ENCODE peak calls at places on chromosomes 12 and 14, in eight cellular contexts. O, D, F, Y, I, S, E and T are unnamed samples. For H3K4me1 and H3K9me3, the result is how much of the 10 kb centered on the place peaks cover.

GRCh38 chr12:111322336-111323250 is 46.3 kb downstream of the PHETA1 start:
- DNase-seq in O (no peak), D (no peak), F (no peak), Y (no peak), I (no peak), S (no peak), E (no peak), T (no peak)

GRCh38 chr14:105709281-105710118 is 183.1 kb downstream of the TMEM121 start:
- DNase-seq in O (no peak), D (no peak), F (no peak), Y (no peak), I (no peak), S (peak), E (peak), T (no peak)

GRCh38 chr14:47227051-47227600 is 448.3 kb downstream of the MDGA2 start:
- DNase-seq in O (no peak), D (no peak), F (no peak), Y (no peak), I (no peak), S (no peak), E (no peak), T (no peak)

GRCh38 chr12:58414398-58414871 is 473.1 kb downstream of the ATP23 start:
- DNase-seq in O (no peak), D (no peak), F (no peak), Y (no peak), I (no peak), S (no peak), E (no peak), T (no peak)

GRCh38 chr12:66548338-66549049 is 130.4 kb downstream of the GRIP1 start:
- DNase-seq in O (no peak), D (no peak), F (no peak), Y (no peak), I (no peak), S (no peak), E (no peak), T (no peak)

GRCh38 chr14:103690332-103690731 is 24.9 kb downstream of the XRCC3 start:
- DNase-seq in O (no peak), D (no peak), F (no peak), Y (no peak), I (no peak), S (no peak), E (no peak), T (no peak)

GRCh38 chr14:104462651-104463630 is 116.6 kb upstream of the C14orf180 start:
- DNase-seq in O (no peak), D (no peak), F (no peak), Y (no peak), I (no peak), S (no peak), E (no peak), T (no peak)

GRCh38 chr12:68403296-68403695 is 71.1 kb upstream of the MDM1 start:
- DNase-seq in O (no peak), D (no peak), F (no peak), Y (no peak), I (no peak), S (no peak), E (no peak), T (no peak)

GRCh38 chr12:131177599-131177998 is 223.9 kb downstream of the ADGRD1 start:
- DNase-seq in O (no peak), D (no peak), F (no peak), Y (no peak), I (no peak), S (no peak), E (no peak), T (no peak)

GRCh38 chr12:90978117-90978770 is 23.3 kb upstream of the CCER1 start:
- DNase-seq in O (no peak), D (no peak), F (peak), Y (no peak), I (no peak), S (no peak), E (no peak), T (peak)

GRCh38 chr14:99361596-99362220 is 89.7 kb upstream of the BCL11B start:
- DNase-seq in O (no peak), D (no peak), F (no peak), Y (no peak), I (no peak), S (no peak), E (no peak), T (no peak)

GRCh38 chr12:96434107-96434506 is 33.9 kb upstream of the CDK17 start:
- DNase-seq in O (no peak), D (no peak), F (peak), Y (peak), I (no peak), S (no peak), E (peak), T (peak)

GRCh38 chr12:113190761-113191160 is 5.2 kb downstream of the RITA1 start:
- DNase-seq in O (no peak), D (no peak), F (peak), Y (no peak), I (no peak), S (no peak), E (no peak), T (peak)

GRCh38 chr14:49972840-49973239 is 80.0 kb downstream of the ARF6 start:
- DNase-seq in O (peak), D (peak), F (peak), Y (peak), I (no peak), S (no peak), E (peak), T (peak)

GRCh38 chr12:93657076-93657475 is 20.1 kb upstream of the CRADD start:
- DNase-seq in O (no peak), D (no peak), F (no peak), Y (no peak), I (no peak), S (no peak), E (no peak), T (peak)

GRCh38 chr12:57539134-57539768 is 7.7 kb downstream of the DCTN2 start:
- DNase-seq in O (no peak), D (no peak), F (no peak), Y (no peak), I (no peak), S (no peak), E (no peak), T (no peak)

GRCh38 chr12:55982319-55982936 is 8.6 kb downstream of the RAB5B start:
- DNase-seq in O (no peak), D (no peak), F (no peak), Y (no peak), I (no peak), S (no peak), E (no peak), T (no peak)

GRCh38 chr12:95286713-95287112 is 69.1 kb downstream of the VEZT start:
- DNase-seq in O (no peak), D (no peak), F (no peak), Y (no peak), I (no peak), S (no peak), E (no peak), T (no peak)

GRCh38 chr12:128737292-128737966 is 86.3 kb downstream of the SLC15A4 start:
- DNase-seq in O (no peak), D (no peak), F (no peak), Y (no peak), I (no peak), S (no peak), E (no peak), T (no peak)

GRCh38 chr12:121326996-121327674 is 25.1 kb downstream of the ANAPC5 start:
- DNase-seq in O (no peak), D (no peak), F (no peak), Y (no peak), I (no peak), S (no peak), E (no peak), T (no peak)

GRCh38 chr12:34400423-34400881 is 378.2 kb downstream of the ALG10 start:
- DNase-seq in O (peak), D (peak), F (no peak), Y (no peak), I (no peak), S (peak), E (peak), T (no peak)

GRCh38 chr12:22032732-22033131 is 13.3 kb upstream of the CMAS start:
- DNase-seq in O (no peak), D (no peak), F (no peak), Y (no peak), I (no peak), S (no peak), E (no peak), T (no peak)

GRCh38 chr12:83365317-83365716 is 678.6 kb downstream of the TMTC2 start:
- DNase-seq in O (no peak), D (no peak), F (no peak), Y (no peak), I (no peak), S (no peak), E (no peak), T (no peak)

GRCh38 chr12:110102255-110102654 is 21.9 kb upstream of the IFT81 start:
- DNase-seq in O (no peak), D (peak), F (peak), Y (no peak), I (no peak), S (no peak), E (no peak), T (peak)

GRCh38 chr12:69151254-69151751 is 88.1 kb upstream of the CPSF6 start:
- DNase-seq in O (no peak), D (no peak), F (peak), Y (no peak), I (no peak), S (no peak), E (peak), T (peak)

GRCh38 chr14:104315169-104315568 is 176.8 kb downstream of the KIF26A start:
- DNase-seq in O (peak), D (no peak), F (no peak), Y (no peak), I (no peak), S (no peak), E (no peak), T (no peak)

GRCh38 chr12:49930515-49931288 is 19.8 kb upstream of the AQP2 start:
- DNase-seq in O (no peak), D (no peak), F (no peak), Y (no peak), I (no peak), S (no peak), E (no peak), T (peak)

GRCh38 chr12:50572275-50572674 is 67.5 kb downstream of the DIP2B start:
- DNase-seq in O (no peak), D (no peak), F (peak), Y (no peak), I (no peak), S (no peak), E (no peak), T (peak)

GRCh38 chr12:69610126-69610525 is 581 bp downstream of the LRRC10 start:
- DNase-seq in O (no peak), D (no peak), F (no peak), Y (no peak), I (no peak), S (no peak), E (no peak), T (no peak)

GRCh38 chr14:53452005-53452678 is 299.0 kb upstream of the DDHD1 start:
- DNase-seq in O (no peak), D (no peak), F (peak), Y (no peak), I (no peak), S (no peak), E (peak), T (no peak)

GRCh38 chr14:87260460-87260859 is 732.5 kb downstream of the GALC start:
- DNase-seq in O (no peak), D (no peak), F (no peak), Y (no peak), I (no peak), S (no peak), E (no peak), T (no peak)

GRCh38 chr12:42084522-42084921 is 60.2 kb downstream of the GXYLT1 start:
- DNase-seq in O (no peak), D (no peak), F (no peak), Y (no peak), I (no peak), S (no peak), E (no peak), T (peak)

GRCh38 chr14:57747036-57747435 is 118.9 kb downstream of the SLC35F4 start:
- DNase-seq in O (peak), D (no peak), F (peak), Y (no peak), I (no peak), S (no peak), E (peak), T (no peak)

GRCh38 chr12:16939871-16940306 is 333.9 kb upstream of the LMO3 start:
- DNase-seq in O (peak), D (no peak), F (peak), Y (no peak), I (no peak), S (no peak), E (peak), T (peak)

GRCh38 chr12:1855241-1855640 is 34.9 kb downstream of the LRTM2 start:
- DNase-seq in O (no peak), D (no peak), F (peak), Y (no peak), I (no peak), S (no peak), E (no peak), T (peak)

GRCh38 chr14:96797943-96798349 is 764 bp downstream of the VRK1 start:
- DNase-seq in O (no peak), D (peak), F (no peak), Y (no peak), I (no peak), S (no peak), E (no peak), T (peak)

GRCh38 chr12:31522607-31523006 is 68.3 kb downstream of the DENND5B start:
- DNase-seq in O (no peak), D (no peak), F (peak), Y (no peak), I (no peak), S (no peak), E (no peak), T (no peak)

GRCh38 chr12:31526158-31526546 is 64.8 kb downstream of the DENND5B start:
- DNase-seq in O (no peak), D (no peak), F (no peak), Y (no peak), I (no peak), S (no peak), E (no peak), T (no peak)

GRCh38 chr12:31523306-31523705 is 67.6 kb downstream of the DENND5B start:
- DNase-seq in O (no peak), D (no peak), F (no peak), Y (no peak), I (no peak), S (no peak), E (no peak), T (no peak)

GRCh38 chr12:31524791-31525495 is 66.0 kb downstream of the DENND5B start:
- DNase-seq in O (no peak), D (no peak), F (no peak), Y (no peak), I (no peak), S (no peak), E (no peak), T (no peak)

GRCh38 chr12:31525496-31526157 is 65.3 kb downstream of the DENND5B start:
- DNase-seq in O (no peak), D (no peak), F (no peak), Y (no peak), I (no peak), S (no peak), E (no peak), T (no peak)
- H3K4me3 ChIP-seq in O (no peak), D (no peak), F (no peak), Y (no peak), I (no peak), S (no peak), E (no peak), T (no peak)

GRCh38 chr12:63967358-63967757 is 122.9 kb downstream of the SRGAP1 start:
- DNase-seq in O (no peak), D (no peak), F (no peak), Y (no peak), I (no peak), S (no peak), E (no peak), T (peak)

GRCh38 chr12:63964301-63964700 is 119.8 kb downstream of the SRGAP1 start:
- DNase-seq in O (no peak), D (no peak), F (no peak), Y (no peak), I (no peak), S (no peak), E (no peak), T (no peak)

GRCh38 chr12:63967781-63968180 is 123.3 kb downstream of the SRGAP1 start:
- DNase-seq in O (no peak), D (no peak), F (no peak), Y (no peak), I (no peak), S (no peak), E (no peak), T (no peak)

GRCh38 chr12:63966603-63966975 is 122.1 kb downstream of the SRGAP1 start:
- DNase-seq in O (no peak), D (no peak), F (no peak), Y (no peak), I (no peak), S (no peak), E (no peak), T (no peak)

GRCh38 chr12:63965936-63966602 is 121.6 kb downstream of the SRGAP1 start:
- DNase-seq in O (no peak), D (no peak), F (no peak), Y (no peak), I (no peak), S (no peak), E (no peak), T (no peak)
- H3K4me1 ChIP-seq in O (under half), D (under half), F (under half), Y (under half), I (under half), S (under half), E (under half), T (half or more)

GRCh38 chr14:98174031-98174430 is 1098.0 kb downstream of the BCL11B start:
- DNase-seq in O (no peak), D (no peak), F (no peak), Y (no peak), I (no peak), S (no peak), E (no peak), T (no peak)

GRCh38 chr14:98177551-98177950 is 1094.4 kb downstream of the BCL11B start:
- DNase-seq in O (no peak), D (no peak), F (no peak), Y (no peak), I (no peak), S (no peak), E (no peak), T (no peak)

GRCh38 chr14:98175881-98176280 is 1096.1 kb downstream of the BCL11B start:
- DNase-seq in O (no peak), D (no peak), F (no peak), Y (no peak), I (no peak), S (no peak), E (no peak), T (no peak)

GRCh38 chr14:98176910-98177309 is 1095.1 kb downstream of the BCL11B start:
- DNase-seq in O (no peak), D (no peak), F (no peak), Y (no peak), I (no peak), S (no peak), E (no peak), T (no peak)

DNA sequence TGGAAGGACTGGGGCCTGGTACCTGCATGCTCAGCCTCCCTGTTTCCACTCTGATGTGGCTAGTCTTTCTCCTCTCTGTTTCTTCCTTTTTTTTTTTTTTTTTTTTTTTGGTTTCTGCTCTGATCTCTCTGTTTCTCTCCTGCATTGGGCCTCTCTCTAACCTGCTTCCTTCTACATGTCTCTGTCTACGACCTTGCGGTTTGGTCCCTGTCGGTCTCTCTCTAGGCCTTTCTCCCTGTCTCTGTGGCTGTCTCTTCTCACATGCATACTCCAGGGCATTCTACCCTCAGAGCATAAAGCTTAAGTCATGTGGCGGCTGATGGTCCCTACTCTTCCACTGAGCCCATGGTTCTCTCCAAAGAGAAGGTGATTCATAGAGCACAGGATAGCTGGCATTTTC is 1096.6 kb downstream of the BCL11B start:
- DNase-seq in O (no peak), D (no peak), F (peak), Y (no peak), I (no peak), S (no peak), E (no peak), T (no peak)
- H3K9me3 ChIP-seq in O (under half), D (under half), F (under half), Y (under half), I (under half), S (under half), E (under half), T (under half)

GRCh38 chr12:133120385-133121191 is 9.5 kb downstream of the ZNF891 start:
- DNase-seq in O (no peak), D (no peak), F (no peak), Y (no peak), I (no peak), S (no peak), E (no peak), T (no peak)
- H3K4me3 ChIP-seq in O (no peak), D (no peak), F (no peak), Y (peak), I (peak), S (no peak), E (no peak), T (peak)

GRCh38 chr12:12624479-12625120 is 12.9 kb downstream of the CREBL2 start:
- DNase-seq in O (no peak), D (no peak), F (peak), Y (no peak), I (no peak), S (no peak), E (no peak), T (no peak)

GRCh38 chr12:12616512-12617275 is 5.0 kb downstream of the CREBL2 start:
- DNase-seq in O (no peak), D (no peak), F (no peak), Y (no peak), I (no peak), S (no peak), E (no peak), T (no peak)

GRCh38 chr12:12626471-12626870 is 14.8 kb downstream of the CREBL2 start:
- DNase-seq in O (no peak), D (no peak), F (no peak), Y (no peak), I (no peak), S (no peak), E (no peak), T (peak)

GRCh38 chr12:12622418-12622817 is 10.7 kb downstream of the CREBL2 start:
- DNase-seq in O (no peak), D (no peak), F (no peak), Y (peak), I (no peak), S (no peak), E (no peak), T (no peak)

GRCh38 chr12:12620730-12621315 is 9.1 kb downstream of the CREBL2 start:
- DNase-seq in O (no peak), D (no peak), F (no peak), Y (no peak), I (no peak), S (no peak), E (no peak), T (no peak)
- H3K4me1 ChIP-seq in O (under half), D (under half), F (under half), Y (half or more), I (under half), S (under half), E (under half), T (under half)

DNA sequence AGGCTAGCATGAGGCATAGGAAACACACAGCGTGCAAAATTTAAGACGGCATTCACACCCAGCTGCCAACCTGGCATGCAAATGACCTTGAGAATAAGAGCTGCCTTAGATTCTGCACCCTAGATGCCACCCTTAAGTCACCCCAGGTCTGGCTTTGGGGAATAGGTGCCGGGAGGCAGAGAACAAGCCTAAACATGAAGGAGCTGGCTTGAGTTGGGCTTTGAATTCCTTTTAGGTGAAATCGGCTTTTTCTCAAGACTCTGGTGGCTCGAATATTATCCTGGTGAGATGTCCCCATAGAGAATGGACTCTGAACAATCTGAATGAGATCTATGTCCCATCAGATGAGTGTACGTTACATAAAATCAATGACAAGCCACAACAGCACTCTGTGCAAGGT is 1090.5 kb downstream of the VRK1 start:
- DNase-seq in O (no peak), D (no peak), F (no peak), Y (no peak), I (no peak), S (no peak), E (no peak), T (no peak)
- H3K9me3 ChIP-seq in O (under half), D (under half), F (under half), Y (under half), I (under half), S (under half), E (under half), T (under half)